ENCODE peak calls at places on chromosomes 6 and 20, in six cellular contexts. F is suprapubic skin, S is ovary, T is GM12878, B is right lobe of liver, O is GM12892. W is an unnamed sample.

GRCh38 chr6:144265390-144265789 is 19.7 kb upstream of the UTRN start:
- DNase-seq in F (no peak), S (no peak), T (peak), B (no peak), O (no peak), W (peak)

GRCh38 chr6:169157474-169158181 is 96.0 kb downstream of the THBS2 start:
- DNase-seq in F (no peak), S (peak), T (no peak), B (no peak), O (no peak), W (no peak)

GRCh38 chr20:49961413-49961812 is 21.4 kb upstream of the SNAI1 start:
- DNase-seq in F (no peak), S (no peak), T (no peak), B (no peak), O (no peak), W (no peak)

GRCh38 chr6:45576648-45577624 is 199.2 kb upstream of the SUPT3H start:
- DNase-seq in F (no peak), S (no peak), T (no peak), B (no peak), O (no peak), W (no peak)

GRCh38 chr20:59777814-59778575 is 155.4 kb downstream of the SYCP2 start:
- DNase-seq in F (peak), S (no peak), T (no peak), B (peak), O (no peak), W (no peak)

GRCh38 chr6:45710304-45710821 is 305.3 kb downstream of the CLIC5 start:
- DNase-seq in F (no peak), S (no peak), T (peak), B (no peak), O (peak), W (no peak)

GRCh38 chr6:43368517-43369160 is 808 bp downstream of the ZNF318 start:
- DNase-seq in F (peak), S (peak), T (no peak), B (peak), O (no peak), W (no peak)

GRCh38 chr6:85640806-85641205 is 1.9 kb downstream of the SYNCRIP start:
- DNase-seq in F (no peak), S (no peak), T (no peak), B (no peak), O (no peak), W (no peak)

GRCh38 chr6:168238159-168238887 is 81.3 kb downstream of the DACT2 start:
- DNase-seq in F (no peak), S (no peak), T (no peak), B (no peak), O (no peak), W (no peak)

GRCh38 chr6:149884215-149884614 is 13.7 kb downstream of the RAET1E start:
- DNase-seq in F (peak), S (peak), T (no peak), B (no peak), O (no peak), W (no peak)

GRCh38 chr20:63114006-63114692 is 101.8 kb downstream of the YTHDF1 start:
- DNase-seq in F (no peak), S (no peak), T (no peak), B (no peak), O (no peak), W (no peak)

GRCh38 chr6:5981274-5982026 is 25.3 kb downstream of the NRN1 start:
- DNase-seq in F (no peak), S (no peak), T (no peak), B (no peak), O (no peak), W (no peak)

GRCh38 chr6:155187994-155188706 is 75.7 kb upstream of the CLDN20 start:
- DNase-seq in F (no peak), S (no peak), T (no peak), B (no peak), O (no peak), W (no peak)

GRCh38 chr6:157558049-157558448 is 177.1 kb downstream of the ZDHHC14 start:
- DNase-seq in F (no peak), S (no peak), T (no peak), B (no peak), O (no peak), W (no peak)

GRCh38 chr20:33113387-33113908 is 34.0 kb downstream of the BPIFB4 start:
- DNase-seq in F (no peak), S (no peak), T (no peak), B (no peak), O (no peak), W (no peak)

GRCh38 chr6:35017461-35018183 is 123.5 kb downstream of the TCP11 start:
- DNase-seq in F (peak), S (peak), T (no peak), B (peak), O (no peak), W (no peak)

GRCh38 chr6:63504777-63505384 is 67.4 kb upstream of the LOC128125822 start:
- DNase-seq in F (no peak), S (no peak), T (peak), B (no peak), O (peak), W (peak)

GRCh38 chr20:45998337-45998736 is 10.4 kb upstream of the MMP9 start:
- DNase-seq in F (no peak), S (no peak), T (no peak), B (peak), O (no peak), W (no peak)

GRCh38 chr6:53352360-53352759 is 3.6 kb upstream of the ELOVL5 start:
- DNase-seq in F (no peak), S (no peak), T (no peak), B (no peak), O (no peak), W (no peak)

GRCh38 chr6:168264593-168265335 is 54.8 kb downstream of the DACT2 start:
- DNase-seq in F (peak), S (peak), T (no peak), B (peak), O (no peak), W (no peak)

GRCh38 chr20:63967330-63968135 is 2.2 kb downstream of the ZNF512B start:
- DNase-seq in F (peak), S (peak), T (no peak), B (peak), O (no peak), W (no peak)

GRCh38 chr20:57136734-57137133 is 129.7 kb downstream of the BMP7 start:
- DNase-seq in F (no peak), S (no peak), T (no peak), B (no peak), O (no peak), W (no peak)

GRCh38 chr6:90846824-90847223 is 260.0 kb upstream of the MAP3K7 start:
- DNase-seq in F (no peak), S (no peak), T (no peak), B (no peak), O (no peak), W (no peak)

DNA sequence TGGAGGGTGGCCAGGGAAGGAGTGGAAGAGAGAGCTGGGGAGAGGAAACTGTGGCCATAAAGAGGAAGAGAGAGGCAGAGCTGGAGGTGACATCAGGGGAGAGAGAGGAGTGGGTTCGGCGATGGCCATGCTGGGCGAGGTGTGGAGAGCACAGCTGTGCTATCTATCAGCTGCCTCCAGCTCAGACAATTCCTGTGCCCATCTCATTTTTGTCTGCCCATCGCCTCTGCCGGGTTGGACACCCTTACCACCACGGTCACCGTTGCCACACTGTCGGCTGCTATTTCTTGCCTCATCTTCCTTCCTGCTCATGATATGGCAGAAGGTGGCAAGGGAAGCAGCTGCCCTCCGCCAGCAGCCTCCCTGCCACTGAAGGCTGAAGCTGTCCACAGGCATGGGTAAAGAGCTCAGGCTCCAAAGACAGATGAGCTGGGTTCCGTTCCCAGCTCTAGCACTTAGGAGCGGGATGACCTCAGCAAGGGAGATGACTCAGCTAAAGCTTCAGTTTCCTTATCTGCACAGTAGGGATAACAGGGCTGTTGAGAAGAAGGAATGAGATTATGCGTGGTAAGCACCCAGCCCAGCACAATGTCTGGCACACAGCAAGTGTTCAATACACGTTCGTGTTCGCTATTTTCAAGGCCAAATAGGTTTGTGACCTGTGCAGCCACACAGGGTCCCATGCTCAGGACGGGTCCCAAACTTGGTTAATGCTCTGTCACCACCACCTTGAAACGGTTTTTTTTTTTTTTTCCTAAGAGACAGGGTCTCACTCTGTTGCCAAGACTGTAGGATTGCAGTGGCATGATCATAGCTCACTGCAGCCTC is 21.9 kb upstream of the TAF8 start:
- DNase-seq in F (no peak), S (no peak), T (no peak), B (no peak), O (no peak), W (no peak)
- TF ChIP-seq POLR2A in F (no peak), S (no peak), T (no peak), B (no peak), O (no peak), W (no peak)

GRCh38 chr6:31794866-31795615 is 511 bp downstream of the VARS1 start:
- DNase-seq in F (no peak), S (no peak), T (no peak), B (no peak), O (peak), W (peak)
- TF ChIP-seq POLR2A in F (no peak), S (no peak), T (no peak), B (no peak), O (peak), W (no peak)

GRCh38 chr6:136288566-136289326 is 900 bp downstream of the BCLAF1 start:
- DNase-seq in F (peak), S (peak), T (peak), B (peak), O (peak), W (peak)
- TF ChIP-seq POLR2A in F (peak), S (no peak), T (no peak), B (peak), O (no peak), W (no peak)

GRCh38 chr6:170290306-170291128 is at the start of gene DLL1:
- DNase-seq in F (no peak), S (no peak), T (no peak), B (peak), O (no peak), W (no peak)
- TF ChIP-seq POLR2A in F (peak), S (no peak), T (peak), B (peak), O (no peak), W (no peak)

GRCh38 chr20:324177-325042 is 942 bp upstream of the SOX12 start:
- DNase-seq in F (peak), S (peak), T (no peak), B (peak), O (peak), W (peak)
- TF ChIP-seq POLR2A in F (peak), S (peak), T (peak), B (peak), O (peak), W (peak)

GRCh38 chr6:30647039-30647801 is at the start of gene C6orf136:
- DNase-seq in F (no peak), S (peak), T (peak), B (peak), O (peak), W (peak)
- TF ChIP-seq POLR2A in F (peak), S (no peak), T (peak), B (peak), O (peak), W (no peak)

DNA sequence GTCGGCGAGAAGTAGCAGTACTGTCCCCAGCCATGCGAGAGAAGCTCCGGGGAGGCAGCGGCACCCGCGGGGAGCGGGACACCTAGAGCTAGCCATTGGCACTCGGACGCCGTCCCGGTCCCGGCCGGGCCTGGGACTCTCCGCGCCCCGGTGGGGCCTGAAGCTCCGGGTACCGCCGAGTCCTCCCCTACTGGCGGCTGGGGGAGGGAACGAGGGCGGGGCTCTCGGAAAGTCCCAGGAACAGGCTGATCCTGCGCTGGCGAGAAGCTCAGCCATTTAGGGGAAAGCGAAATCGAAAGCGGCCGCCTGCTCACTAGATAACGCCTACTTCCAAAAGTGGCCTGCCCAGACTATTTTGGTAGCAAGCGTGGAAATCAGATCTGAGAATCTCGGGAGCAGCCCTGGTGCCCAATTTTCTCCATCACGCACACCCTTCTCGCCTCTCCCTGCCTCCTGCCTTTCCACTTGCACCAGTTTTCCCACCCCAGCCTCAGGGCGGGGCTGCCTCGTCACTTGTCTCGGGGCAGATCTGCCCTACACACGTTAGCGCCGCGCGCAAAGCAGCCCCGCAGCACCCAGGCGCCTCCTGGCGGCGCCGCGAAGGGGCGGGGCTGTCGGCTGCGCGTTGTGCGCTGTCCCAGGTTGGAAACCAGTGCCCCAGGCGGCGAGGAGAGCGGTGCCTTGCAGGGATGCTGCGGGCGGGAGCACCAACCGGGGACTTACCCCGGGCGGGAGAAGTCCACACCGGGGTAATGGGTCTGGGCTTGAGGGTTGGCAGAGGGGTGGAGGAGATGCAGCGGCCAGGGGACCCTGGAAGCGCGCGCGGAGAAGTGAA is at the start of the genes PSMB9 and TAP1:
- DNase-seq in F (peak), S (peak), T (peak), B (peak), O (peak), W (peak)
- TF ChIP-seq POLR2A in F (peak), S (peak), T (peak), B (peak), O (peak), W (peak)

GRCh38 chr6:31663961-31664789 is 622 bp downstream of the GPANK1 start:
- DNase-seq in F (peak), S (peak), T (no peak), B (no peak), O (no peak), W (no peak)
- TF ChIP-seq POLR2A in F (no peak), S (no peak), T (no peak), B (no peak), O (no peak), W (no peak)